ENCODE peak calls at places on chromosome 14, in five cellular contexts. One of them, this sample, is unnamed.
A peak's percentile ranks its signal among the peaks of the same experiment; 100 is the strongest.

GRCh38 chr14:99524091-99524661 is 43.0 kb downstream of the CCNK start:
- DNase-seq in foreskin fibroblast: no peak
- DNase-seq in GM23338: no peak
- DNase-seq in fibroblast of lung: no peak
- DNase-seq in astrocyte of the cerebellum: no peak
- DNase-seq in this sample: no peak

GRCh38 chr14:94447206-94447605 is 5.4 kb downstream of the SERPINA11 start:
- DNase-seq in foreskin fibroblast: no peak
- DNase-seq in GM23338: no peak
- DNase-seq in fibroblast of lung: no peak
- DNase-seq in astrocyte of the cerebellum: no peak
- DNase-seq in this sample: no peak

GRCh38 chr14:23306412-23307145 is at the start of gene BCL2L2:
- DNase-seq in foreskin fibroblast: peak; percentile 97
- DNase-seq in GM23338: peak; percentile 97
- DNase-seq in fibroblast of lung: peak; percentile 90
- DNase-seq in astrocyte of the cerebellum: peak; percentile 65
- DNase-seq in this sample: peak; percentile 97

GRCh38 chr14:51609251-51609986 is 42.3 kb upstream of the FRMD6 start:
- DNase-seq in foreskin fibroblast: no peak
- DNase-seq in GM23338: no peak
- DNase-seq in fibroblast of lung: no peak
- DNase-seq in astrocyte of the cerebellum: no peak
- DNase-seq in this sample: no peak

GRCh38 chr14:77923131-77923933 is 123.4 kb downstream of the ADCK1 start:
- DNase-seq in foreskin fibroblast: no peak
- DNase-seq in GM23338: no peak
- DNase-seq in fibroblast of lung: no peak
- DNase-seq in astrocyte of the cerebellum: no peak
- DNase-seq in this sample: no peak

GRCh38 chr14:96098309-96098998 is 59.3 kb downstream of the C14orf132 start:
- DNase-seq in foreskin fibroblast: peak; percentile 87
- DNase-seq in GM23338: peak; percentile 90
- DNase-seq in fibroblast of lung: peak; percentile 79
- DNase-seq in astrocyte of the cerebellum: peak; percentile 26
- DNase-seq in this sample: no peak

GRCh38 chr14:61140271-61140670 is 140.9 kb downstream of the TMEM30B start:
- DNase-seq in foreskin fibroblast: no peak
- DNase-seq in GM23338: no peak
- DNase-seq in fibroblast of lung: no peak
- DNase-seq in astrocyte of the cerebellum: no peak
- DNase-seq in this sample: no peak

GRCh38 chr14:36660736-36661505 is 739 bp upstream of the PAX9 start:
- DNase-seq in foreskin fibroblast: no peak
- DNase-seq in GM23338: peak; percentile 37
- DNase-seq in fibroblast of lung: no peak
- DNase-seq in astrocyte of the cerebellum: no peak
- DNase-seq in this sample: no peak

GRCh38 chr14:29885988-29886387 is 41.7 kb downstream of the PRKD1 start:
- DNase-seq in foreskin fibroblast: no peak
- DNase-seq in GM23338: no peak
- DNase-seq in fibroblast of lung: no peak
- DNase-seq in astrocyte of the cerebellum: no peak
- DNase-seq in this sample: no peak

GRCh38 chr14:65850429-65851145 is 438.1 kb downstream of the FUT8 start:
- DNase-seq in foreskin fibroblast: no peak
- DNase-seq in GM23338: no peak
- DNase-seq in fibroblast of lung: no peak
- DNase-seq in astrocyte of the cerebellum: peak; percentile 5
- DNase-seq in this sample: no peak

GRCh38 chr14:99116741-99117295 is 155.2 kb downstream of the BCL11B start:
- DNase-seq in foreskin fibroblast: no peak
- DNase-seq in GM23338: no peak
- DNase-seq in fibroblast of lung: no peak
- DNase-seq in astrocyte of the cerebellum: no peak
- DNase-seq in this sample: no peak

GRCh38 chr14:50363734-50364113 is 33.0 kb downstream of the CDKL1 start:
- DNase-seq in foreskin fibroblast: peak; percentile 50
- DNase-seq in GM23338: no peak
- DNase-seq in fibroblast of lung: peak; percentile 35
- DNase-seq in astrocyte of the cerebellum: no peak
- DNase-seq in this sample: no peak

GRCh38 chr14:100193417-100194357 is 34.2 kb upstream of the DEGS2 start:
- DNase-seq in foreskin fibroblast: no peak
- DNase-seq in GM23338: no peak
- DNase-seq in fibroblast of lung: no peak
- DNase-seq in astrocyte of the cerebellum: no peak
- DNase-seq in this sample: no peak

GRCh38 chr14:90398315-90398811 is 1.5 kb downstream of the CALM1 start:
- DNase-seq in foreskin fibroblast: peak; percentile 51
- DNase-seq in GM23338: peak; percentile 22
- DNase-seq in fibroblast of lung: no peak
- DNase-seq in astrocyte of the cerebellum: no peak
- DNase-seq in this sample: peak; percentile 81

GRCh38 chr14:92847220-92848148 is 53.4 kb downstream of the GOLGA5 start:
- DNase-seq in foreskin fibroblast: no peak
- DNase-seq in GM23338: no peak
- DNase-seq in fibroblast of lung: no peak
- DNase-seq in astrocyte of the cerebellum: no peak
- DNase-seq in this sample: no peak

GRCh38 chr14:53011053-53011462 is 60.2 kb upstream of the FERMT2 start:
- DNase-seq in foreskin fibroblast: peak; percentile 98
- DNase-seq in GM23338: peak; percentile 79
- DNase-seq in fibroblast of lung: peak; percentile 99
- DNase-seq in astrocyte of the cerebellum: peak; percentile 95
- DNase-seq in this sample: peak; percentile 93

GRCh38 chr14:68667313-68667791 is 125.5 kb downstream of the ZFP36L1 start:
- DNase-seq in foreskin fibroblast: peak; percentile 66
- DNase-seq in GM23338: no peak
- DNase-seq in fibroblast of lung: peak; percentile 75
- DNase-seq in astrocyte of the cerebellum: peak; percentile 56
- DNase-seq in this sample: peak; percentile 53

GRCh38 chr14:70709726-70710382 is 68.1 kb downstream of the TTC9 start:
- DNase-seq in foreskin fibroblast: no peak
- DNase-seq in GM23338: peak; percentile 56
- DNase-seq in fibroblast of lung: no peak
- DNase-seq in astrocyte of the cerebellum: no peak
- DNase-seq in this sample: no peak

GRCh38 chr14:52272375-52272774 is 4.9 kb downstream of the PTGDR start:
- DNase-seq in foreskin fibroblast: peak; percentile 74
- DNase-seq in GM23338: peak; percentile 70
- DNase-seq in fibroblast of lung: peak; percentile 59
- DNase-seq in astrocyte of the cerebellum: no peak
- DNase-seq in this sample: no peak

GRCh38 chr14:51236314-51236713 is 3.7 kb upstream of the TMX1 start:
- DNase-seq in foreskin fibroblast: peak; percentile 70
- DNase-seq in GM23338: no peak
- DNase-seq in fibroblast of lung: peak; percentile 55
- DNase-seq in astrocyte of the cerebellum: no peak
- DNase-seq in this sample: no peak

GRCh38 chr14:53663709-53664108 is 292.9 kb downstream of the BMP4 start:
- DNase-seq in foreskin fibroblast: peak; percentile 70
- DNase-seq in GM23338: peak; percentile 75
- DNase-seq in fibroblast of lung: peak; percentile 38
- DNase-seq in astrocyte of the cerebellum: no peak
- DNase-seq in this sample: peak; percentile 66

GRCh38 chr14:89041245-89041585 is 216.8 kb downstream of the TTC8 start:
- DNase-seq in foreskin fibroblast: no peak
- DNase-seq in GM23338: no peak
- DNase-seq in fibroblast of lung: no peak
- DNase-seq in astrocyte of the cerebellum: no peak
- DNase-seq in this sample: no peak

GRCh38 chr14:89040080-89040437 is 215.6 kb downstream of the TTC8 start:
- DNase-seq in foreskin fibroblast: no peak
- DNase-seq in GM23338: no peak
- DNase-seq in fibroblast of lung: no peak
- DNase-seq in astrocyte of the cerebellum: no peak
- DNase-seq in this sample: no peak

GRCh38 chr14:89037065-89037464 is 212.6 kb downstream of the TTC8 start:
- DNase-seq in foreskin fibroblast: no peak
- DNase-seq in GM23338: no peak
- DNase-seq in fibroblast of lung: no peak
- DNase-seq in astrocyte of the cerebellum: no peak
- DNase-seq in this sample: no peak

GRCh38 chr14:89040438-89041244 is 216.2 kb downstream of the TTC8 start:
- DNase-seq in foreskin fibroblast: peak; percentile 95
- DNase-seq in GM23338: peak; percentile 95
- DNase-seq in fibroblast of lung: peak; percentile 95
- DNase-seq in astrocyte of the cerebellum: peak; percentile 83
- DNase-seq in this sample: peak; percentile 95

GRCh38 chr14:89042021-89042420 is 217.6 kb downstream of the TTC8 start:
- DNase-seq in foreskin fibroblast: no peak
- DNase-seq in GM23338: no peak
- DNase-seq in fibroblast of lung: no peak
- DNase-seq in astrocyte of the cerebellum: no peak
- DNase-seq in this sample: no peak
- H3K4me3 ChIP-seq in foreskin fibroblast: no peak overlapping the region
- H3K4me3 ChIP-seq in GM23338: no peak overlapping the region
- H3K4me3 ChIP-seq in fibroblast of lung: no peak overlapping the region
- H3K4me3 ChIP-seq in astrocyte of the cerebellum: no peak overlapping the region
- H3K4me3 ChIP-seq in this sample: no peak overlapping the region

DNA sequence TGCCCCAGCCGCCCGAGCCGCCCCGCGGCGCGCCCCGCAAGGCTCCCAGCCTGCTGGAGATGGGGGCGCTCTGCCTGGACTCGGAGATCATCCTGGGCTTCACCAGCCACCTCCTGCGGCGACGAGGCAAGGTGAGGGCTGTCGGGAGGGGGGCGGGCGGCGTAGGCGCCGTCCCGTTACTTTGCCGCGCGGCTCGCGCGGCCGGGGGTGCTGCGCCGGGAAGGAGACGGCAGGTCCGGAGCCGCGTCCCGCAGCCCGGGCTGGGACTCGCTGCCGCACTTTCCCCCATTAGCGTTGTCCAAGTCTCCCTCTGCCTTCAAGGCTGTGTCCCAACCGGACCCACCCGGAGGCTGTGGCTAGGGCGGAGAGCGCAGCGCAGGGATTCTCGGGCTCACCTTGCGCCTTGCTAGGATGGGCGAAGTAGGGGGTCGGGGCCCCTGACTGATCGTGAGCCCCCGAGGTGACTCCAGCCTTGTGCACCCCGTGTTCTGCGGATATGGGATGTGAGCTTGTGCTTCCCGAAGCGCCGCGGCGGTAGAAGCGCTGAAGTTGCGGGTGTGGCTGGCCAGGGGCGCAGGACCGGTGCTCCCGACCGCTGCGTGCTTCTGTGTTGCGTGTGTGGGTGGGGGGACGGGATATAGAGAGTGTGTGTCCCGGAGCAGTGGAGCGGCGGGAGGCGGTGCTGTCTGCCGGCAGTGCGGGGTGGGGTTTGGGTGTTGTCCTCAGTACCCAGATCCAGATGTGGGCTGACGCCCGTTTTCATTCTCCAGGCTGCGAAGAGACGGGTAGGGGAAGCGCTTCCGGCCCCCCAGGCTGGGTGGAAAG is 1.7 kb upstream of the KIF26A start:
- DNase-seq in foreskin fibroblast: peak; percentile 14
- DNase-seq in GM23338: no peak
- DNase-seq in fibroblast of lung: no peak
- DNase-seq in astrocyte of the cerebellum: no peak
- DNase-seq in this sample: no peak
- H3K4me3 ChIP-seq in foreskin fibroblast: peak overlapping the region; percentile 37
- H3K4me3 ChIP-seq in GM23338: peak overlapping the region; percentile 71
- H3K4me3 ChIP-seq in fibroblast of lung: no peak overlapping the region
- H3K4me3 ChIP-seq in astrocyte of the cerebellum: no peak overlapping the region
- H3K4me3 ChIP-seq in this sample: peak overlapping the region; percentile 27

DNA sequence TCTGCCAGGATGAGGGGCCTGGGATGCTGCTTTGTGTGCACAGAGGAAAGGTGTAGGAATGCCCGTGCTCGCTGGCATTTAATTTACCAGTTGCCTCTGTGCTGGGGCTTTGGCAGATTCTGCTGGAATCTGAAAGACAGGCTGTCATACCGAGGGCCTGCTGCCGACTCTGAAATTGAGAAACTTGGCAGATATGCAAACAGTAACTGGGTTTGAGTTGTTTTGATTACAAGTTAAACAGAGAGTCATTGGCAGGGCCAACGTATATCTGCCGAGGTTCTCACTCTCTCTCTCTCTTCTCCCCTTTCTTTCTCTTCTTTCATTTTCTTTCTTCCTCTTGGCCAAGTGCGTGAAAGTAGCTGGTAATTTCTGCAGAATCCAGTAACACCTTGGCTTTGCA is 618.7 kb downstream of the VRK1 start:
- DNase-seq in foreskin fibroblast: no peak
- DNase-seq in GM23338: no peak
- DNase-seq in fibroblast of lung: no peak
- DNase-seq in astrocyte of the cerebellum: no peak
- DNase-seq in this sample: no peak
- H3K4me3 ChIP-seq in foreskin fibroblast: no peak overlapping the region
- H3K4me3 ChIP-seq in GM23338: no peak overlapping the region
- H3K4me3 ChIP-seq in fibroblast of lung: no peak overlapping the region
- H3K4me3 ChIP-seq in astrocyte of the cerebellum: no peak overlapping the region
- H3K4me3 ChIP-seq in this sample: no peak overlapping the region

GRCh38 chr14:105419055-105419304 is 647 bp upstream of the MTA1 start:
- DNase-seq in foreskin fibroblast: no peak
- DNase-seq in GM23338: no peak
- DNase-seq in fibroblast of lung: no peak
- DNase-seq in astrocyte of the cerebellum: no peak
- DNase-seq in this sample: no peak

GRCh38 chr14:105420976-105421674 is 1.5 kb downstream of the MTA1 start:
- DNase-seq in foreskin fibroblast: no peak
- DNase-seq in GM23338: no peak
- DNase-seq in fibroblast of lung: no peak
- DNase-seq in astrocyte of the cerebellum: no peak
- DNase-seq in this sample: no peak

GRCh38 chr14:105419305-105420091 is at the start of gene MTA1:
- DNase-seq in foreskin fibroblast: peak; percentile 73
- DNase-seq in GM23338: peak; percentile 72
- DNase-seq in fibroblast of lung: peak; percentile 14
- DNase-seq in astrocyte of the cerebellum: no peak
- DNase-seq in this sample: no peak

GRCh38 chr14:105421723-105422615 is 2.3 kb downstream of the MTA1 start:
- DNase-seq in foreskin fibroblast: no peak
- DNase-seq in GM23338: no peak
- DNase-seq in fibroblast of lung: no peak
- DNase-seq in astrocyte of the cerebellum: no peak
- DNase-seq in this sample: no peak

DNA sequence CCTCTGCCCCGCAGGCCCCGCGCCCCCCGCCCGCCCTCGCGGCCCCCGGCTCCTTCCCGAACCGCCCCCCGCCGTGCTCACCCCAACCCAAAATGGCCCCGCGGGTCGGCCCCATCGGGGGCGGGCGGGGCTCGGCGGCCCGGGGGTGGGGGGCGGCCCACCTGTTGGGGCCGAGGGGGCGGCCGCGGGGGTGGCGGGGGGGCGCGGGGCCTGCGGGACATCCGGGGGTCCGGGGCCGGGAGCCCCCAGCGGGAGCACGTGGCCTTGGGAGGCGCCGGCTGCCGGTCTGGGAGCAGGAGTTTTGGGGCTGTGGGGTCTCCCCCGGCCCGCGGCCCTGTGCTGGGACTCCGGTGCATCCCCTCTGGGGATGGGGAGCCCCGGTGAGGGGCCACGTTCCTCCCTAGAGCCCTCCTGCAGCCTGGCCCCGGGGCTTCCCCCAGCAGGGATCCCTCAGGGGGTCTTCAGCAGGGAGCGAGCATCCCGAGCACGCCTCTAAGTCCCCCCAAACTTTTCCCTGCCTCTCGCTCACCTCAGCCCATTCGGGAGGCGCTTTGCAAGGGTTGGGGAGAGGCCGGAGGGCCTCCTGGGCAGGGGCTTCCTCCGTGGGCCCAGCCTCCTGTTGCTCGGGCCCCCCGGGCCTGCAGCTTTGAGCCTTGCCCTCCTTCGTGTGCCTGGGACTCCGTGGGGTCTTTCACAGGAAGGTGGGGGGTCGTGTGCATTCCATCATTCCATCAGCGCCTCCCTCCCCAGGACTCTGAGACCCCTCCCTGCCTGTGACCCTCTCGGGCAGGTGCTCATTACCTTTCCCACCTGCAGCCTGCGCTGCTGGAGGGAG is 731 bp downstream of the MTA1 start:
- DNase-seq in foreskin fibroblast: no peak
- DNase-seq in GM23338: peak; percentile 27
- DNase-seq in fibroblast of lung: no peak
- DNase-seq in astrocyte of the cerebellum: no peak
- DNase-seq in this sample: no peak
- H3K4me3 ChIP-seq in foreskin fibroblast: peak overlapping the region; percentile 73
- H3K4me3 ChIP-seq in GM23338: peak overlapping the region; percentile 86
- H3K4me3 ChIP-seq in fibroblast of lung: peak overlapping the region; percentile 80
- H3K4me3 ChIP-seq in astrocyte of the cerebellum: peak overlapping the region; percentile 79
- H3K4me3 ChIP-seq in this sample: peak overlapping the region; percentile 73